ENCODE peak calls at places on chromosomes 16 and 17, in nine cellular contexts. Z, B, S, G, J, D, P, O and X are unnamed samples.

GRCh38 chr17:269616-270514 is 82.7 kb downstream of the RPH3AL start:
- DNase-seq in O (peak), G (no peak), P (no peak), B (no peak), J (no peak), D (no peak), Z (no peak), S (no peak), X (no peak)

GRCh38 chr16:85618509-85618908 is 5.4 kb downstream of the GSE1 start:
- DNase-seq in D (no peak), O (no peak), G (no peak), B (no peak), Z (no peak), S (no peak), J (no peak), P (no peak), X (no peak)

GRCh38 chr17:2094891-2095535 is 40.1 kb downstream of the HIC1 start:
- DNase-seq in D (no peak), J (no peak), B (no peak), G (no peak), O (no peak), Z (no peak), P (peak), S (peak), X (no peak)

GRCh38 chr17:71055128-71055527 is 885.8 kb downstream of the KCNJ2 start:
- DNase-seq in O (no peak), B (no peak), G (no peak), P (peak), S (no peak), Z (no peak), J (no peak), D (no peak), X (no peak)

GRCh38 chr17:50205111-50205821 is 3.8 kb upstream of the COL1A1 start:
- DNase-seq in D (no peak), O (peak), S (no peak), P (peak), Z (no peak), G (no peak), B (no peak), J (no peak), X (no peak)

GRCh38 chr17:42288078-42288984 is at the start of gene STAT5A:
- DNase-seq in Z (peak), P (peak), J (peak), O (peak), G (peak), B (peak), S (peak), D (peak), X (no peak)

GRCh38 chr17:2803971-2804370 is 7.7 kb downstream of the RAP1GAP2 start:
- DNase-seq in O (no peak), B (no peak), P (no peak), Z (no peak), G (no peak), S (no peak), D (no peak), J (no peak), X (no peak)

GRCh38 chr16:84144301-84144858 is 597 bp downstream of the HSDL1 start:
- DNase-seq in D (peak), G (peak), Z (peak), O (no peak), J (no peak), P (peak), S (peak), B (no peak), X (no peak)

GRCh38 chr16:73015612-73016487 is 32.1 kb downstream of the ZFHX3 start:
- DNase-seq in P (no peak), S (no peak), B (no peak), D (peak), G (no peak), J (no peak), Z (peak), O (peak), X (no peak)

GRCh38 chr17:16371742-16372141 is 9.1 kb upstream of the UBB start:
- DNase-seq in O (no peak), J (no peak), D (no peak), B (peak), Z (no peak), G (no peak), S (peak), P (peak), X (no peak)

GRCh38 chr17:58319181-58320162 is 9.1 kb downstream of the TSPOAP1 start:
- DNase-seq in P (no peak), B (no peak), S (no peak), Z (no peak), O (no peak), J (no peak), D (no peak), G (no peak), X (no peak)

GRCh38 chr16:86959182-86959651 is 358.0 kb downstream of the C16orf95 start:
- DNase-seq in O (no peak), P (no peak), Z (no peak), S (no peak), G (no peak), B (no peak), D (no peak), J (no peak), X (no peak)

GRCh38 chr17:73205326-73205980 is 12.6 kb downstream of the COG1 start:
- DNase-seq in D (no peak), O (peak), B (no peak), J (no peak), S (no peak), Z (no peak), G (no peak), P (no peak), X (no peak)

GRCh38 chr17:79996291-79996690 is 39.4 kb downstream of the TBC1D16 start:
- DNase-seq in S (no peak), G (no peak), B (no peak), D (no peak), J (no peak), P (no peak), Z (no peak), O (no peak), X (no peak)

GRCh38 chr16:30998852-30999761 is 11.3 kb downstream of the STX1B start:
- DNase-seq in B (no peak), D (no peak), P (no peak), G (no peak), J (no peak), Z (no peak), S (no peak), O (no peak), X (no peak)

GRCh38 chr17:12959441-12959840 is 58.4 kb downstream of the ELAC2 start:
- DNase-seq in J (no peak), G (no peak), B (no peak), Z (no peak), P (peak), D (peak), S (no peak), O (no peak), X (no peak)

GRCh38 chr16:3780570-3780969 is 63.2 kb upstream of the TRAP1 start:
- DNase-seq in G (no peak), B (peak), Z (no peak), O (no peak), S (peak), D (peak), J (peak), P (no peak), X (no peak)

GRCh38 chr16:87375426-87376135 is 8.0 kb downstream of the FBXO31 start:
- DNase-seq in B (no peak), J (no peak), D (no peak), S (peak), O (no peak), Z (no peak), P (no peak), G (no peak), X (no peak)

GRCh38 chr17:48084932-48085331 is 16.3 kb downstream of the CBX1 start:
- DNase-seq in J (no peak), G (no peak), B (no peak), Z (no peak), P (no peak), S (no peak), O (no peak), D (no peak), X (no peak)

GRCh38 chr17:66126231-66126630 is 65.7 kb downstream of the CEP112 start:
- DNase-seq in B (no peak), S (no peak), G (no peak), Z (no peak), O (no peak), J (no peak), D (no peak), P (no peak), X (no peak)

GRCh38 chr17:76646712-76647111 is 3.2 kb upstream of the ST6GALNAC1 start:
- DNase-seq in S (no peak), O (no peak), P (no peak), D (no peak), G (no peak), B (no peak), J (no peak), Z (no peak), X (no peak)

GRCh38 chr17:77999413-78000173 is 41.1 kb downstream of the TNRC6C start:
- DNase-seq in P (peak), J (no peak), B (peak), G (no peak), S (peak), Z (no peak), D (no peak), O (no peak), X (no peak)